ENCODE peak calls at places on chromosomes 12 and 14, in four cellular contexts. P is omental fat pad, R is OCI-LY7, L is fibroblast of mammary gland. N is an unnamed sample.

GRCh38 chr14:100104523-100105300 is 39.5 kb downstream of the EVL start:
- DNase-seq in P (no peak), L (peak), R (no peak), N (no peak)

GRCh38 chr12:53097564-53098353 is at the start of gene IGFBP6:
- DNase-seq in L (peak), P (no peak), R (peak), N (peak)

GRCh38 chr14:80427101-80427500 is 215.8 kb upstream of the DIO2 start:
- DNase-seq in L (peak), P (no peak), R (no peak), N (no peak)

GRCh38 chr12:68319988-68320623 is 12.1 kb downstream of the MDM1 start:
- DNase-seq in R (no peak), P (no peak), L (peak), N (no peak)

GRCh38 chr14:88669346-88669745 is 106.5 kb downstream of the ZC3H14 start:
- DNase-seq in R (no peak), P (no peak), L (no peak), N (no peak)

GRCh38 chr14:75884198-75884611 is 97.6 kb downstream of the TGFB3 start:
- DNase-seq in P (no peak), R (no peak), L (peak), N (no peak)

GRCh38 chr12:116538076-116538591 is 21.0 kb upstream of the MAP1LC3B2 start:
- DNase-seq in R (no peak), L (no peak), P (no peak), N (no peak)

GRCh38 chr14:21882226-21882625 is 208.6 kb upstream of the OR4E1 start:
- DNase-seq in P (no peak), L (peak), R (no peak), N (no peak)

GRCh38 chr14:101076451-101077220 is 173.1 kb upstream of the RTL1 start:
- DNase-seq in P (peak), L (no peak), R (no peak), N (no peak)

GRCh38 chr12:11927311-11927935 is 143.3 kb upstream of the BCL2L14 start:
- DNase-seq in P (no peak), R (no peak), L (no peak), N (no peak)

DNA sequence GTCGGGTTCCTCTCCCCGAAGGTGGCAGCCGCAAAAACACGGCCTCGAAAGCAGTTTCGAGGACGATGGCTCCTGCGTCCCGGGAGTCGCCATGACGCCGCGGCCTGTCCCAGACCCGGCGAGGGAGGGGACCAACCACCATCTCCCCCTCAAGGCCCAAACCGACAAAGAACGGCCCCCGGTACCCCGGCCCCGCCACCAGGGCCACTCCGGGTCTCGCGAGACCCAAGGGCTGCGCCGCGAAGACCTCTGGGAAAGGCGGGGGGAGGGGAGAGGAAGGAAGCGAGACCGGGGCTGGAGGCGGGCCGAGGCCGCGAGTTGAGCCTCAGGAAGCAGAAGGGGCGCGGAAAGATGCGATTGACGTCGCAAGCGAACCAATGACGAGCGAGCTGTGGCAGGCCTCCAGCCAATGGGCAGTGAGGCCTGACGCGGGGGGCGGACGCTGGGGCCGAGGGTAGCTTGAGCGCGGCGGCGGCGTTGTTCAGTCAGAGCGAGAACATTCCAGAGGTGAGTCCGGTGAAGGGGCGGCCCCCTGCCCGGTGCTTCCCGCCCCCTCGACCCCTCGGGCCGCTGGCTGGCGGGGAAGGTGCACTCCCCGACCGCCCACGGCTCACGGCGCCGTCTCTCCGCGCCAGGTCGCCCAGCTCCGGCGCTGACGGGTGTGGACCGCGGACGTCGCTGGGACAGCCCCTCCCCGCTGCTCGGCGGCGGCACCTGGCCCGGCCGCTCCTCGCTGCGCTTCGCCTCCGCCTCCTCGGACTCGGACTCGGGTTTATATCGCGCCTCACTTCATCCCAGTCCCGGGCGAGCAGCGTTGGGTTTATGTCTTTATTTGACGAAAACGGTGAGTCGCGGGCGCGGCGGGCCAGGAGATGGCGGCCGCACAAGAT is at the start of gene EIF5:
- DNase-seq in L (peak), R (peak), P (peak), N (peak)
- TF ChIP-seq CTCF in L (no peak), R (no peak), P (no peak), N (peak)

DNA sequence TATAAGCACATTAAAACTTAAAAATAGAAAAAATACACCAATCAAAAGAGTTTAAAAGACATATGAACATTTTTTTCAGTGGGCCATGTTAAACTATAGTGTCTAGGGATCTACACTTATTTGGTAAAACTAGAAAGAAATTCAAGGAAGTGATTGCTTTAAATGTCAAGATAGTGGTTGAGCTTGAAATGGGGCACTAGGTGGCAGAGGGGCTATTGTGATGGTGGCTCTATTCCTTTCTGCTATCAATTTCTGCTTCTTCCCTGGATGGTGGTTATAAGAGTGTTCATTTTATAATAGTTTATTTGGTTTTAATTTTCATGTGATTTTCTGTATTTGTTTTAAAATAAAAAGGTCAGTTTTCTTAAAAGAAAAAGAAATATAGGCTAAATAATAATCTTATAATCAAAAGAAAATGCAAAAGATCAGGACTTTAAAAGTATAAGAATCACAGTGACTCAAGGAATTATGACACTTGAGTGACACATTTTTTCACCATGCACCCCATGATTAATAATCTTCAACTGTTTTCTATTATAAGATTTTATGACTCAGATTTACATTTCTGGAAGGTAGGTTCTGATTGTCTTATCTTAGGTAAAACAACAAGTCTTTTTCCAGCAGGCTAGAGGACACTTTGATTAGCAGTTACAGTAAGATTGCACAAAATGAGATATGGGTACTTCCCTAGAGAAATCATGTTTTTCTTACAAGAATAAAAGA is 137.5 kb downstream of the FSCB start:
- DNase-seq in R (no peak), P (no peak), L (no peak), N (no peak)
- TF ChIP-seq CTCF in R (no peak), P (no peak), L (no peak), N (no peak)

DNA sequence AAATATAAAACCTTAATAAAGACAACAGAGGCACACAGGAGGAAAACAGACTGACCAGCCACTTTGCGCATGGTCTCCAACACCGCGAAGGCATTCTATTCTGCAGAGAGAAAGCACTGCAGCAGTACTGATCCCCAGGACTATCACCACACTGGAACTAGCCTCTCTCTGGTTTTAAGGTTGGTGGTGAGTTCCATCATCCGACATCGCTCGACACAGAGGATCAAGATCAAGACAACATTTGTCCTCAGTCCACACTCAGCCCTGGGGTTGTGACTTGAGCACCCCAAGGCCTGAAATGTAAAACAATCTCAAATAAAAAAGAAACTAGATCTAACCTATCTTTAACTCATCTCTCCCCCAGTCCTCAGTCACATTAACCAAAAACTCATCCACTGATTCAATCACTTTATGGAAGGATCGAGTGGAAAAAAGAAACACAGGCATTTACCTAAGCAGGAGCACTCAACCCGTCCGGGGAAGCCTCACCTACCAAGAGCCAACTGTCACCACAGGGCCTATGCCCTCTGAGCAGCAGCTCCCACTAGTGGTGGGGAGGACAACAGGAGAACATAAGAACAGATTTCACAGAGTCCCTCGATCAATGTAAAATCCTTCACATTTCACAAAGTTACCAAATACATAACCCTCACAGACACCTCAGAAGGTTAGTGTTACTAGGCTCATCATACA is 17.7 kb downstream of the STXBP6 start:
- DNase-seq in L (no peak), P (no peak), R (peak), N (no peak)
- TF ChIP-seq CTCF in L (peak), P (no peak), R (peak), N (peak)

GRCh38 chr12:19131020-19131431 is 1.5 kb downstream of the PLEKHA5 start:
- DNase-seq in R (no peak), P (no peak), L (peak), N (no peak)
- TF ChIP-seq CTCF in R (no peak), P (no peak), L (no peak), N (no peak)

GRCh38 chr14:105472496-105472991 is 2.1 kb upstream of the CRIP2 start:
- DNase-seq in P (no peak), L (no peak), R (no peak), N (no peak)
- TF ChIP-seq CTCF in P (no peak), L (no peak), R (no peak), N (no peak)

GRCh38 chr12:55385911-55386310 is 14.4 kb upstream of the OR6C65 start:
- DNase-seq in L (no peak), P (no peak), R (no peak), N (no peak)
- TF ChIP-seq CTCF in L (no peak), P (no peak), R (no peak), N (no peak)

DNA sequence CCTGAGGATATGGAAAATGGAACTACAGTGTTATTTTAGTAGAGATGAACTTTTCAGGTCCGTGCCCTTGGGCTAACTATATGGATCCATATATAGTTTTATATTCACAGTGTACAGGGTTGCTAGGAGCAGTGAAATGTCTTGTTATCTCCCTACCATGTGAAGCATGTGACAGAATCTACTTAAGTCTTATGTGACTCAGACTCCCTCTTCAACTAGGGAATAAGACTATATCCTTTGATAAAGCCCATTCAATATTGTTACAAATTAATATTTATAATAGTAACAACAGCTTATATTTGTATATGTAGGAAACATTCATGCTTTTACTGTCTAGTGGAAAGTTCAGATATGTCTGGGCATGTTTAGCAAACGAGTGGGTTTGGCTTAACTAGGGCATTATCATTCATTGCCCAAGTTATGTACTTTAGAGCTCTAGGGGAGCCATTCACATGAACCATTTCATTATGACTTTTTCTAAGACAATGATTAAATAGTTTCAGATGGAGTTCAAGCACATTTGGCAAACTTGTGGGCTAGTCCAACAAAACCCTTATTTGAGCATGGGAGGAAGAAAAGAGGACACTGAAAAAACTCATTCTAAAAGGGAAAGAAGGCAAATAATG is 306.0 kb upstream of the G2E3 start:
- DNase-seq in P (no peak), L (peak), R (no peak), N (no peak)
- TF ChIP-seq CTCF in P (no peak), L (no peak), R (no peak), N (no peak)